ENCODE peak calls at places on chromosomes 6 and 20, in five cellular contexts. One of them, this sample, is unnamed.

GRCh38 chr20:41437836-41438235 is 71.2 kb upstream of the EMILIN3 start:
- DNase-seq in HepG2: no peak
- DNase-seq in H1: no peak
- DNase-seq in IMR-90: peak; percentile 10
- DNase-seq in K562: no peak
- DNase-seq in this sample: no peak

GRCh38 chr6:129370268-129370916 is 339.6 kb downstream of the ARHGAP18 start:
- DNase-seq in HepG2: peak; percentile 32
- DNase-seq in H1: peak; percentile 54
- DNase-seq in IMR-90: peak; percentile 57
- DNase-seq in K562: peak; percentile 12
- DNase-seq in this sample: peak; percentile 45

GRCh38 chr20:59082981-59083380 is 40.4 kb upstream of the PRELID3B start:
- DNase-seq in HepG2: no peak
- DNase-seq in H1: no peak
- DNase-seq in IMR-90: peak; percentile 77
- DNase-seq in K562: no peak
- DNase-seq in this sample: no peak

GRCh38 chr6:161264181-161264580 is 9.7 kb downstream of the AGPAT4 start:
- DNase-seq in HepG2: no peak
- DNase-seq in H1: no peak
- DNase-seq in IMR-90: no peak
- DNase-seq in K562: no peak
- DNase-seq in this sample: no peak

GRCh38 chr6:11381801-11382513 is 149.5 kb upstream of the NEDD9 start:
- DNase-seq in HepG2: no peak
- DNase-seq in H1: no peak
- DNase-seq in IMR-90: no peak
- DNase-seq in K562: no peak
- DNase-seq in this sample: no peak

GRCh38 chr6:18062733-18063132 is 59.7 kb downstream of the NHLRC1 start:
- DNase-seq in HepG2: no peak
- DNase-seq in H1: no peak
- DNase-seq in IMR-90: peak; percentile 35
- DNase-seq in K562: no peak
- DNase-seq in this sample: no peak

GRCh38 chr6:54935739-54936138 is 89.2 kb downstream of the FAM83B start:
- DNase-seq in HepG2: no peak
- DNase-seq in H1: no peak
- DNase-seq in IMR-90: peak; percentile 87
- DNase-seq in K562: no peak
- DNase-seq in this sample: peak; percentile 94

GRCh38 chr6:90917371-90917770 is 330.5 kb upstream of the MAP3K7 start:
- DNase-seq in HepG2: no peak
- DNase-seq in H1: no peak
- DNase-seq in IMR-90: no peak
- DNase-seq in K562: no peak
- DNase-seq in this sample: no peak

GRCh38 chr6:1144842-1145755 is 166.8 kb upstream of the FOXQ1 start:
- DNase-seq in HepG2: no peak
- DNase-seq in H1: no peak
- DNase-seq in IMR-90: peak; percentile 76
- DNase-seq in K562: no peak
- DNase-seq in this sample: no peak

GRCh38 chr6:163711615-163712568 is 297.4 kb downstream of the QKI start:
- DNase-seq in HepG2: peak; percentile 11
- DNase-seq in H1: no peak
- DNase-seq in IMR-90: no peak
- DNase-seq in K562: no peak
- DNase-seq in this sample: no peak

GRCh38 chr6:129844118-129844891 is 16.8 kb downstream of the TMEM244 start:
- DNase-seq in HepG2: no peak
- DNase-seq in H1: no peak
- DNase-seq in IMR-90: peak; percentile 89
- DNase-seq in K562: no peak
- DNase-seq in this sample: peak; percentile 60

GRCh38 chr6:136923116-136923953 is 1.2 kb downstream of the SLC35D3 start:
- DNase-seq in HepG2: no peak
- DNase-seq in H1: peak; percentile 62
- DNase-seq in IMR-90: no peak
- DNase-seq in K562: no peak
- DNase-seq in this sample: no peak

GRCh38 chr20:4297141-4297826 is 281.9 kb upstream of the RNF24 start:
- DNase-seq in HepG2: peak; percentile 43
- DNase-seq in H1: no peak
- DNase-seq in IMR-90: peak; percentile 2
- DNase-seq in K562: no peak
- DNase-seq in this sample: no peak

GRCh38 chr20:8722277-8722928 is 346.5 kb upstream of the PLCB4 start:
- DNase-seq in HepG2: peak; percentile 83
- DNase-seq in H1: no peak
- DNase-seq in IMR-90: peak; percentile 77
- DNase-seq in K562: peak; percentile 44
- DNase-seq in this sample: peak; percentile 59

GRCh38 chr6:4665489-4666417 is 110.5 kb upstream of the CDYL start:
- DNase-seq in HepG2: no peak
- DNase-seq in H1: peak; percentile 3
- DNase-seq in IMR-90: peak; percentile 53
- DNase-seq in K562: no peak
- DNase-seq in this sample: no peak

GRCh38 chr6:105199711-105200110 is 19.9 kb upstream of the POPDC3 start:
- DNase-seq in HepG2: no peak
- DNase-seq in H1: no peak
- DNase-seq in IMR-90: no peak
- DNase-seq in K562: no peak
- DNase-seq in this sample: no peak

GRCh38 chr20:57501461-57502330 is 23.2 kb downstream of the CTCFL start:
- DNase-seq in HepG2: no peak
- DNase-seq in H1: no peak
- DNase-seq in IMR-90: no peak
- DNase-seq in K562: no peak
- DNase-seq in this sample: no peak

GRCh38 chr20:37407573-37408002 is 61.6 kb downstream of the SRC start:
- DNase-seq in HepG2: peak; percentile 43
- DNase-seq in H1: no peak
- DNase-seq in IMR-90: no peak
- DNase-seq in K562: no peak
- DNase-seq in this sample: no peak

GRCh38 chr6:158595223-158595622 is 35.3 kb downstream of the TMEM181 start:
- DNase-seq in HepG2: peak; percentile 17
- DNase-seq in H1: no peak
- DNase-seq in IMR-90: no peak
- DNase-seq in K562: peak; percentile 55
- DNase-seq in this sample: no peak

GRCh38 chr6:14732226-14732844 is 513.5 kb upstream of the JARID2 start:
- DNase-seq in HepG2: no peak
- DNase-seq in H1: no peak
- DNase-seq in IMR-90: no peak
- DNase-seq in K562: no peak
- DNase-seq in this sample: no peak

GRCh38 chr6:138258991-138259390 is 40.7 kb upstream of the PBOV1 start:
- DNase-seq in HepG2: peak; percentile 77
- DNase-seq in H1: no peak
- DNase-seq in IMR-90: no peak
- DNase-seq in K562: no peak
- DNase-seq in this sample: no peak

GRCh38 chr6:3737149-3737830 is 14.2 kb downstream of the PXDC1 start:
- DNase-seq in HepG2: no peak
- DNase-seq in H1: no peak
- DNase-seq in IMR-90: no peak
- DNase-seq in K562: no peak
- DNase-seq in this sample: no peak

GRCh38 chr20:42082611-42083010 is 464.4 kb upstream of the CHD6 start:
- DNase-seq in HepG2: no peak
- DNase-seq in H1: no peak
- DNase-seq in IMR-90: peak; percentile 0
- DNase-seq in K562: peak; percentile 7
- DNase-seq in this sample: no peak

GRCh38 chr20:24442909-24443308 is 26.5 kb upstream of the SYNDIG1 start:
- DNase-seq in HepG2: no peak
- DNase-seq in H1: no peak
- DNase-seq in IMR-90: no peak
- DNase-seq in K562: no peak
- DNase-seq in this sample: no peak

GRCh38 chr6:165876568-165876967 is 213.5 kb upstream of the PDE10A start:
- DNase-seq in HepG2: no peak
- DNase-seq in H1: no peak
- DNase-seq in IMR-90: peak; percentile 85
- DNase-seq in K562: no peak
- DNase-seq in this sample: no peak

GRCh38 chr20:20743511-20744169 is 31.2 kb upstream of the RALGAPA2 start:
- DNase-seq in HepG2: peak; percentile 57
- DNase-seq in H1: peak; percentile 56
- DNase-seq in IMR-90: no peak
- DNase-seq in K562: no peak
- DNase-seq in this sample: no peak

GRCh38 chr6:33194431-33194979 is 2.2 kb upstream of the COL11A2 start:
- DNase-seq in HepG2: no peak
- DNase-seq in H1: no peak
- DNase-seq in IMR-90: no peak
- DNase-seq in K562: no peak
- DNase-seq in this sample: no peak

GRCh38 chr6:33091957-33092356 is 16.2 kb downstream of the HLA-DPB1 start:
- DNase-seq in HepG2: peak; percentile 30
- DNase-seq in H1: peak; percentile 91
- DNase-seq in IMR-90: no peak
- DNase-seq in K562: peak; percentile 36
- DNase-seq in this sample: peak; percentile 8

GRCh38 chr20:4775322-4776078 is 53.8 kb downstream of the PRND start:
- DNase-seq in HepG2: no peak
- DNase-seq in H1: no peak
- DNase-seq in IMR-90: no peak
- DNase-seq in K562: no peak
- DNase-seq in this sample: no peak

DNA sequence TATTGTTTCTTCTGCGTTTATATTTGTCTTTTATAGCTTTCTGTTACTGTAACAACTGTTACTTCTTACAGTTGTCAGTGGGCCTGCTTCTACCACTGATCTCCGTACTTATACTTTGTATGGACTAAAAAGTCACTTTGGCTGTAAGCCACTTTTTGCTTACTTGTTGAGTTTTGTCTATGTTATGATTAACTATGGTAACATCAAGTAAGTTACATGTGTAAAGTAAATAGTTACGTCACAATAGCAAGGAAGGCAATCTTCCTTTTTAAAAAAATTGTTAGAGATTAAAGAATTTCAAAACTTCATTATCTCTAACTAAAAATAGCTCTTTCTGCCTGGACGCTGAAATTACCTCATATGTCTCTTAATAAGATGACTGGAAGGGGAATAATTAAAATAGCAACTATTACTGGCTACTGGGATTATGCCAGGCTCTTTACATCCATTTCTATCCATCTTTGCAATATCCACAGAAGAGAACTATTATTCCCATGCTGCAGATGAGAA is 10.9 kb downstream of the TFB1M start:
- DNase-seq in HepG2: no peak
- DNase-seq in H1: no peak
- DNase-seq in IMR-90: peak; percentile 30
- DNase-seq in K562: no peak
- DNase-seq in this sample: no peak
- H2AFZ ChIP-seq in HepG2: no peak overlapping the region
- H2AFZ ChIP-seq in H1: no peak overlapping the region
- H2AFZ ChIP-seq in IMR-90: no peak overlapping the region
- H2AFZ ChIP-seq in K562: no peak overlapping the region
- H2AFZ ChIP-seq in this sample: no peak overlapping the region

GRCh38 chr6:107634147-107635057 is 144.5 kb downstream of the SOBP start:
- DNase-seq in HepG2: no peak
- DNase-seq in H1: no peak
- DNase-seq in IMR-90: no peak
- DNase-seq in K562: no peak
- DNase-seq in this sample: no peak
- TF ChIP-seq CEBPB in HepG2: no peak
- TF ChIP-seq CEBPB in H1: no peak
- TF ChIP-seq CEBPB in IMR-90: no peak
- TF ChIP-seq CEBPB in K562: no peak
- TF ChIP-seq CEBPB in this sample: no peak

DNA sequence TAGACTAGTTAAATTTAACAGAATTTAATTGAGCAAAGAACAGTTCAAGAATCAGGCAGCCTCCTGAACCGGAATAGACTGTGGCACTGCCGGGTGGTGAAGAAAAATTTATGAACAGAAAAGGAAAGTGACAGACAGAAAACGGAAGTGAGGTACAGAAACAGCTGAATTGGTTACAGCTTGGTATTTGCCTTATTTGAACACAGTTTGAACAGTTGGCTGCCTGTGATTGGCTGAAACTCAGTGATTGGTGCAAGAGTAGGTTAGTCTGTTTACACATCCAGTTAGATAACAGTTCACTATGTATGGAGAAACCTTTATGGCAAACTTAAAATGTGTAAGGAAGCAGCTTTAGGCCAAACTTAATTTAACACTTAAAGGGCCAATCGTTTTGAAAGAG is 116.0 kb upstream of the CITED2 start:
- DNase-seq in HepG2: peak; percentile 74
- DNase-seq in H1: no peak
- DNase-seq in IMR-90: peak; percentile 58
- DNase-seq in K562: no peak
- DNase-seq in this sample: no peak
- TF ChIP-seq RAD21 in HepG2: no peak
- TF ChIP-seq RAD21 in H1: no peak
- TF ChIP-seq RAD21 in IMR-90: no peak
- TF ChIP-seq RAD21 in K562: peak; percentile 24
- TF ChIP-seq RAD21 in this sample: no peak

DNA sequence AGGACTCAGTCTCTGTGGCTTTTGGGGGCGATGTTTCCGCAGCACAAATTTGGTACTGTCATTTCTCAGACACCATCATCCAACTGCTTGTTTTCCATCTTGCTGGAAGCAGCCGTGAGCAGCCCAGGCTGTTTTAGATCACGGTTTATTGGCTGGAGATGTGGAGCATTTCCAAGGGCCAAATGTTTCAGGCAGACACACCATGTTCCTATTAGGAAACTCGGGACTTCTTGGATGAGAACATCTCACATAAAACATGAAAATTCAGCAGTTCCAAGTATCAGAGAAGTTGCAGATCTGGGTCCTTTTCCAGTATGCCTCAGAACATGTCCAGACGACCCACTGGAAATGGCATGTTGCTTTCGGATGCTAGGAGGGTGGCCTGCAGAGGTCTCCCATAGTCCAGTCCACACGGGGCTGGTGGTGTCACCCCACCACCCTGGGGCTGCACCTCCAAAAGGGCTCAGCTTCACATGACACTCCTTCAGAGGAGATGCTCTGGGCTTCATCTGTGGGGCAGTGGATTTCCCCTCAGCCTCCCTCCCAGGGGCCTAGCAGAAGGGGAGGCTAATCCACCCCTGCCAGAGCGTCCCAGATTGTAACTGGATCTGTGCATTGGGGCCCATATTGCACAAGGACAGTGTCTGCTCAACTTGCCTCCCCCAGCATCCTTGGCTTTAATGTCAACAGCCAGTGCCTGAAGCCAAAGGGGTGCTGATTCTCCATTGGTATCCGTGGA is 176.3 kb downstream of the SCP2D1 start:
- DNase-seq in HepG2: no peak
- DNase-seq in H1: no peak
- DNase-seq in IMR-90: no peak
- DNase-seq in K562: no peak
- DNase-seq in this sample: no peak
- H2AFZ ChIP-seq in HepG2: no peak overlapping the region
- H2AFZ ChIP-seq in H1: no peak overlapping the region
- H2AFZ ChIP-seq in IMR-90: no peak overlapping the region
- H2AFZ ChIP-seq in K562: no peak overlapping the region
- H2AFZ ChIP-seq in this sample: no peak overlapping the region